ENCODE peak calls at places on chromosomes 13 and 19, in ten cellular contexts. One of them, this sample, is unnamed.

GRCh38 chr13:108326318-108326717 is 56.8 kb downstream of the TNFSF13B start:
- DNase-seq in naive thymus-derived CD4-positive, alpha-beta T cell: no peak
- DNase-seq in anterior cingulate cortex: no peak
- DNase-seq in nephron progenitor cell: no peak
- DNase-seq in CD8-positive, alpha-beta T cell: no peak
- DNase-seq in activated T-helper 1 cell treated with Interleukin-2 at 50 U/mL for 16 hours: no peak
- DNase-seq in stimulated activated CD8-positive, alpha-beta memory T cell treated with anti-CD3 and anti-CD28 coated beads, Interleukin-7, amount 100 ng/mL, for 24 hours: no peak
- DNase-seq in NCI-H69: peak
- DNase-seq in brain microvascular endothelial cell: no peak
- DNase-seq in neural crest cell: no peak
- DNase-seq in this sample: no peak

GRCh38 chr13:42064259-42064658 is 15.8 kb downstream of the DGKH start:
- DNase-seq in CD8-positive, alpha-beta T cell: no peak
- DNase-seq in nephron progenitor cell: no peak
- DNase-seq in anterior cingulate cortex: no peak
- DNase-seq in stimulated activated CD8-positive, alpha-beta memory T cell treated with anti-CD3 and anti-CD28 coated beads, Interleukin-7, amount 100 ng/mL, for 24 hours: no peak
- DNase-seq in naive thymus-derived CD4-positive, alpha-beta T cell: no peak
- DNase-seq in brain microvascular endothelial cell: peak
- DNase-seq in neural crest cell: no peak
- DNase-seq in activated T-helper 1 cell treated with Interleukin-2 at 50 U/mL for 16 hours: no peak
- DNase-seq in NCI-H69: no peak
- DNase-seq in this sample: peak

GRCh38 chr13:80305737-80306136 is 35.2 kb downstream of the SPRY2 start:
- DNase-seq in brain microvascular endothelial cell: no peak
- DNase-seq in nephron progenitor cell: no peak
- DNase-seq in anterior cingulate cortex: no peak
- DNase-seq in stimulated activated CD8-positive, alpha-beta memory T cell treated with anti-CD3 and anti-CD28 coated beads, Interleukin-7, amount 100 ng/mL, for 24 hours: no peak
- DNase-seq in NCI-H69: no peak
- DNase-seq in activated T-helper 1 cell treated with Interleukin-2 at 50 U/mL for 16 hours: no peak
- DNase-seq in CD8-positive, alpha-beta T cell: no peak
- DNase-seq in neural crest cell: no peak
- DNase-seq in naive thymus-derived CD4-positive, alpha-beta T cell: no peak
- DNase-seq in this sample: no peak

GRCh38 chr13:76882431-76882830 is 3.8 kb downstream of the KCTD12 start:
- DNase-seq in neural crest cell: no peak
- DNase-seq in NCI-H69: peak
- DNase-seq in activated T-helper 1 cell treated with Interleukin-2 at 50 U/mL for 16 hours: no peak
- DNase-seq in naive thymus-derived CD4-positive, alpha-beta T cell: no peak
- DNase-seq in brain microvascular endothelial cell: peak
- DNase-seq in anterior cingulate cortex: no peak
- DNase-seq in nephron progenitor cell: no peak
- DNase-seq in stimulated activated CD8-positive, alpha-beta memory T cell treated with anti-CD3 and anti-CD28 coated beads, Interleukin-7, amount 100 ng/mL, for 24 hours: no peak
- DNase-seq in CD8-positive, alpha-beta T cell: no peak
- DNase-seq in this sample: no peak

GRCh38 chr19:960601-960938 is 23.6 kb upstream of the WDR18 start:
- DNase-seq in neural crest cell: no peak
- DNase-seq in brain microvascular endothelial cell: no peak
- DNase-seq in naive thymus-derived CD4-positive, alpha-beta T cell: no peak
- DNase-seq in anterior cingulate cortex: no peak
- DNase-seq in stimulated activated CD8-positive, alpha-beta memory T cell treated with anti-CD3 and anti-CD28 coated beads, Interleukin-7, amount 100 ng/mL, for 24 hours: no peak
- DNase-seq in NCI-H69: no peak
- DNase-seq in CD8-positive, alpha-beta T cell: no peak
- DNase-seq in nephron progenitor cell: no peak
- DNase-seq in activated T-helper 1 cell treated with Interleukin-2 at 50 U/mL for 16 hours: no peak
- DNase-seq in this sample: no peak

GRCh38 chr19:48965806-48966540 is 864 bp downstream of the FTL start:
- DNase-seq in activated T-helper 1 cell treated with Interleukin-2 at 50 U/mL for 16 hours: peak
- DNase-seq in anterior cingulate cortex: peak
- DNase-seq in stimulated activated CD8-positive, alpha-beta memory T cell treated with anti-CD3 and anti-CD28 coated beads, Interleukin-7, amount 100 ng/mL, for 24 hours: peak
- DNase-seq in naive thymus-derived CD4-positive, alpha-beta T cell: peak
- DNase-seq in NCI-H69: peak
- DNase-seq in nephron progenitor cell: peak
- DNase-seq in neural crest cell: peak
- DNase-seq in CD8-positive, alpha-beta T cell: peak
- DNase-seq in brain microvascular endothelial cell: peak
- DNase-seq in this sample: peak

GRCh38 chr19:3146677-3147100 is 10.9 kb downstream of the GNA15 start:
- DNase-seq in neural crest cell: peak
- DNase-seq in naive thymus-derived CD4-positive, alpha-beta T cell: peak
- DNase-seq in nephron progenitor cell: peak
- DNase-seq in stimulated activated CD8-positive, alpha-beta memory T cell treated with anti-CD3 and anti-CD28 coated beads, Interleukin-7, amount 100 ng/mL, for 24 hours: peak
- DNase-seq in activated T-helper 1 cell treated with Interleukin-2 at 50 U/mL for 16 hours: peak
- DNase-seq in anterior cingulate cortex: no peak
- DNase-seq in brain microvascular endothelial cell: no peak
- DNase-seq in CD8-positive, alpha-beta T cell: peak
- DNase-seq in NCI-H69: peak
- DNase-seq in this sample: peak

GRCh38 chr13:50617134-50617721 is 226.3 kb downstream of the DLEU7 start:
- DNase-seq in stimulated activated CD8-positive, alpha-beta memory T cell treated with anti-CD3 and anti-CD28 coated beads, Interleukin-7, amount 100 ng/mL, for 24 hours: no peak
- DNase-seq in activated T-helper 1 cell treated with Interleukin-2 at 50 U/mL for 16 hours: no peak
- DNase-seq in brain microvascular endothelial cell: peak
- DNase-seq in CD8-positive, alpha-beta T cell: no peak
- DNase-seq in NCI-H69: peak
- DNase-seq in naive thymus-derived CD4-positive, alpha-beta T cell: no peak
- DNase-seq in nephron progenitor cell: no peak
- DNase-seq in anterior cingulate cortex: no peak
- DNase-seq in neural crest cell: no peak
- DNase-seq in this sample: no peak

GRCh38 chr13:51869921-51870320 is 8.2 kb downstream of the CCDC70 start:
- DNase-seq in activated T-helper 1 cell treated with Interleukin-2 at 50 U/mL for 16 hours: no peak
- DNase-seq in brain microvascular endothelial cell: no peak
- DNase-seq in CD8-positive, alpha-beta T cell: no peak
- DNase-seq in naive thymus-derived CD4-positive, alpha-beta T cell: no peak
- DNase-seq in neural crest cell: no peak
- DNase-seq in anterior cingulate cortex: no peak
- DNase-seq in nephron progenitor cell: no peak
- DNase-seq in NCI-H69: no peak
- DNase-seq in stimulated activated CD8-positive, alpha-beta memory T cell treated with anti-CD3 and anti-CD28 coated beads, Interleukin-7, amount 100 ng/mL, for 24 hours: no peak
- DNase-seq in this sample: no peak

GRCh38 chr19:48900477-48901452 is 653 bp downstream of the NUCB1 start:
- DNase-seq in neural crest cell: no peak
- DNase-seq in naive thymus-derived CD4-positive, alpha-beta T cell: no peak
- DNase-seq in nephron progenitor cell: no peak
- DNase-seq in brain microvascular endothelial cell: no peak
- DNase-seq in activated T-helper 1 cell treated with Interleukin-2 at 50 U/mL for 16 hours: no peak
- DNase-seq in anterior cingulate cortex: no peak
- DNase-seq in NCI-H69: peak
- DNase-seq in stimulated activated CD8-positive, alpha-beta memory T cell treated with anti-CD3 and anti-CD28 coated beads, Interleukin-7, amount 100 ng/mL, for 24 hours: no peak
- DNase-seq in CD8-positive, alpha-beta T cell: no peak
- DNase-seq in this sample: no peak

GRCh38 chr13:50598338-50598737 is 245.2 kb downstream of the DLEU7 start:
- DNase-seq in neural crest cell: no peak
- DNase-seq in brain microvascular endothelial cell: no peak
- DNase-seq in CD8-positive, alpha-beta T cell: no peak
- DNase-seq in naive thymus-derived CD4-positive, alpha-beta T cell: no peak
- DNase-seq in stimulated activated CD8-positive, alpha-beta memory T cell treated with anti-CD3 and anti-CD28 coated beads, Interleukin-7, amount 100 ng/mL, for 24 hours: no peak
- DNase-seq in activated T-helper 1 cell treated with Interleukin-2 at 50 U/mL for 16 hours: no peak
- DNase-seq in nephron progenitor cell: no peak
- DNase-seq in NCI-H69: peak
- DNase-seq in anterior cingulate cortex: no peak
- DNase-seq in this sample: no peak

GRCh38 chr13:64154514-64154913 is 2738.9 kb upstream of the PCDH20 start:
- DNase-seq in nephron progenitor cell: no peak
- DNase-seq in CD8-positive, alpha-beta T cell: no peak
- DNase-seq in activated T-helper 1 cell treated with Interleukin-2 at 50 U/mL for 16 hours: no peak
- DNase-seq in NCI-H69: peak
- DNase-seq in stimulated activated CD8-positive, alpha-beta memory T cell treated with anti-CD3 and anti-CD28 coated beads, Interleukin-7, amount 100 ng/mL, for 24 hours: no peak
- DNase-seq in anterior cingulate cortex: no peak
- DNase-seq in naive thymus-derived CD4-positive, alpha-beta T cell: no peak
- DNase-seq in neural crest cell: no peak
- DNase-seq in brain microvascular endothelial cell: no peak
- DNase-seq in this sample: peak

GRCh38 chr13:94703721-94704314 is 8.5 kb downstream of the SOX21 start:
- DNase-seq in neural crest cell: no peak
- DNase-seq in brain microvascular endothelial cell: no peak
- DNase-seq in nephron progenitor cell: peak
- DNase-seq in CD8-positive, alpha-beta T cell: no peak
- DNase-seq in stimulated activated CD8-positive, alpha-beta memory T cell treated with anti-CD3 and anti-CD28 coated beads, Interleukin-7, amount 100 ng/mL, for 24 hours: no peak
- DNase-seq in anterior cingulate cortex: peak
- DNase-seq in activated T-helper 1 cell treated with Interleukin-2 at 50 U/mL for 16 hours: no peak
- DNase-seq in NCI-H69: no peak
- DNase-seq in naive thymus-derived CD4-positive, alpha-beta T cell: no peak
- DNase-seq in this sample: no peak

GRCh38 chr13:29748097-29748496 is 102.3 kb downstream of the UBL3 start:
- DNase-seq in CD8-positive, alpha-beta T cell: no peak
- DNase-seq in nephron progenitor cell: no peak
- DNase-seq in stimulated activated CD8-positive, alpha-beta memory T cell treated with anti-CD3 and anti-CD28 coated beads, Interleukin-7, amount 100 ng/mL, for 24 hours: no peak
- DNase-seq in activated T-helper 1 cell treated with Interleukin-2 at 50 U/mL for 16 hours: no peak
- DNase-seq in anterior cingulate cortex: no peak
- DNase-seq in naive thymus-derived CD4-positive, alpha-beta T cell: no peak
- DNase-seq in NCI-H69: no peak
- DNase-seq in neural crest cell: no peak
- DNase-seq in brain microvascular endothelial cell: no peak
- DNase-seq in this sample: no peak

GRCh38 chr19:3234800-3235199 is 10.3 kb downstream of the CELF5 start:
- DNase-seq in anterior cingulate cortex: no peak
- DNase-seq in CD8-positive, alpha-beta T cell: no peak
- DNase-seq in brain microvascular endothelial cell: no peak
- DNase-seq in NCI-H69: peak
- DNase-seq in stimulated activated CD8-positive, alpha-beta memory T cell treated with anti-CD3 and anti-CD28 coated beads, Interleukin-7, amount 100 ng/mL, for 24 hours: no peak
- DNase-seq in nephron progenitor cell: peak
- DNase-seq in naive thymus-derived CD4-positive, alpha-beta T cell: no peak
- DNase-seq in neural crest cell: no peak
- DNase-seq in activated T-helper 1 cell treated with Interleukin-2 at 50 U/mL for 16 hours: no peak
- DNase-seq in this sample: no peak

GRCh38 chr19:16876904-16877361 is 11.9 kb upstream of the F2RL3 start:
- DNase-seq in CD8-positive, alpha-beta T cell: no peak
- DNase-seq in naive thymus-derived CD4-positive, alpha-beta T cell: no peak
- DNase-seq in anterior cingulate cortex: no peak
- DNase-seq in stimulated activated CD8-positive, alpha-beta memory T cell treated with anti-CD3 and anti-CD28 coated beads, Interleukin-7, amount 100 ng/mL, for 24 hours: no peak
- DNase-seq in nephron progenitor cell: no peak
- DNase-seq in activated T-helper 1 cell treated with Interleukin-2 at 50 U/mL for 16 hours: no peak
- DNase-seq in brain microvascular endothelial cell: peak
- DNase-seq in NCI-H69: no peak
- DNase-seq in neural crest cell: no peak
- DNase-seq in this sample: no peak

GRCh38 chr13:27172495-27172842 is 858 bp upstream of the USP12 start:
- DNase-seq in naive thymus-derived CD4-positive, alpha-beta T cell: no peak
- DNase-seq in CD8-positive, alpha-beta T cell: no peak
- DNase-seq in anterior cingulate cortex: no peak
- DNase-seq in nephron progenitor cell: no peak
- DNase-seq in neural crest cell: no peak
- DNase-seq in activated T-helper 1 cell treated with Interleukin-2 at 50 U/mL for 16 hours: no peak
- DNase-seq in brain microvascular endothelial cell: peak
- DNase-seq in stimulated activated CD8-positive, alpha-beta memory T cell treated with anti-CD3 and anti-CD28 coated beads, Interleukin-7, amount 100 ng/mL, for 24 hours: no peak
- DNase-seq in NCI-H69: no peak
- DNase-seq in this sample: peak

GRCh38 chr13:106573855-106574254 is 5.9 kb upstream of the ARGLU1 start:
- DNase-seq in CD8-positive, alpha-beta T cell: no peak
- DNase-seq in brain microvascular endothelial cell: no peak
- DNase-seq in naive thymus-derived CD4-positive, alpha-beta T cell: no peak
- DNase-seq in activated T-helper 1 cell treated with Interleukin-2 at 50 U/mL for 16 hours: no peak
- DNase-seq in stimulated activated CD8-positive, alpha-beta memory T cell treated with anti-CD3 and anti-CD28 coated beads, Interleukin-7, amount 100 ng/mL, for 24 hours: no peak
- DNase-seq in anterior cingulate cortex: no peak
- DNase-seq in neural crest cell: no peak
- DNase-seq in NCI-H69: no peak
- DNase-seq in nephron progenitor cell: no peak
- DNase-seq in this sample: no peak

GRCh38 chr13:72304121-72304745 is 423.2 kb downstream of the MZT1 start:
- DNase-seq in neural crest cell: no peak
- DNase-seq in stimulated activated CD8-positive, alpha-beta memory T cell treated with anti-CD3 and anti-CD28 coated beads, Interleukin-7, amount 100 ng/mL, for 24 hours: no peak
- DNase-seq in CD8-positive, alpha-beta T cell: no peak
- DNase-seq in nephron progenitor cell: no peak
- DNase-seq in anterior cingulate cortex: no peak
- DNase-seq in naive thymus-derived CD4-positive, alpha-beta T cell: no peak
- DNase-seq in brain microvascular endothelial cell: no peak
- DNase-seq in activated T-helper 1 cell treated with Interleukin-2 at 50 U/mL for 16 hours: no peak
- DNase-seq in NCI-H69: no peak
- DNase-seq in this sample: no peak